ENCODE peak calls at places on chromosomes 7 and 10, in seven cellular contexts. G is GM12891, X is H1, C is K562, O is HepG2, Y is GM12878, F is SK-N-SH. J is an unnamed sample.

GRCh38 chr10:34179280-34179679 is 635.8 kb downstream of the PARD3 start:
- DNase-seq in G (no peak), X (no peak), C (no peak), O (no peak), Y (no peak), F (no peak), J (no peak)

GRCh38 chr10:76010703-76011102 is 579.3 kb downstream of the LRMDA start:
- DNase-seq in G (no peak), X (no peak), C (no peak), O (no peak), Y (no peak), F (peak), J (no peak)

GRCh38 chr7:106583133-106583532 is 77.8 kb downstream of the CCDC71L start:
- DNase-seq in G (no peak), X (no peak), C (no peak), O (no peak), Y (no peak), F (no peak), J (no peak)

GRCh38 chr7:43700059-43700501 is 29.2 kb downstream of the COA1 start:
- DNase-seq in G (no peak), X (no peak), C (no peak), O (peak), Y (no peak), F (peak), J (no peak)

GRCh38 chr7:123275036-123275753 is 75.4 kb upstream of the SLC13A1 start:
- DNase-seq in G (no peak), X (no peak), C (no peak), O (no peak), Y (no peak), F (peak), J (no peak)

GRCh38 chr10:27446091-27446918 is 57.8 kb upstream of the RAB18 start:
- DNase-seq in G (no peak), X (no peak), C (no peak), O (peak), Y (no peak), F (peak), J (no peak)

GRCh38 chr10:44967596-44967995 is 8.0 kb downstream of the RASSF4 start:
- DNase-seq in G (no peak), X (no peak), C (no peak), O (no peak), Y (no peak), F (no peak), J (no peak)

GRCh38 chr10:15158972-15159371 is 9.5 kb downstream of the NMT2 start:
- DNase-seq in G (no peak), X (no peak), C (no peak), O (no peak), Y (no peak), F (no peak), J (no peak)

GRCh38 chr10:26573674-26574073 is 123.8 kb upstream of the PDSS1 start:
- DNase-seq in G (no peak), X (no peak), C (no peak), O (no peak), Y (no peak), F (no peak), J (no peak)

GRCh38 chr7:123024989-123025758 is 29.7 kb upstream of the TAS2R16 start:
- DNase-seq in G (no peak), X (no peak), C (no peak), O (no peak), Y (no peak), F (no peak), J (no peak)

GRCh38 chr7:12557282-12557681 is 13.2 kb upstream of the SCIN start:
- DNase-seq in G (no peak), X (no peak), C (no peak), O (no peak), Y (no peak), F (no peak), J (no peak)

GRCh38 chr7:36937754-36938551 is 213.7 kb upstream of the AOAH start:
- DNase-seq in G (no peak), X (no peak), C (peak), O (no peak), Y (no peak), F (no peak), J (no peak)

GRCh38 chr10:44245601-44245938 is 139.3 kb downstream of the CXCL12 start:
- DNase-seq in G (no peak), X (no peak), C (no peak), O (peak), Y (no peak), F (no peak), J (no peak)

GRCh38 chr10:24706479-24707118 is 17.1 kb downstream of the ARHGAP21 start:
- DNase-seq in G (no peak), X (no peak), C (no peak), O (peak), Y (no peak), F (peak), J (no peak)

GRCh38 chr10:27360581-27361172 is 120.1 kb upstream of the ACBD5 start:
- DNase-seq in G (peak), X (peak), C (peak), O (peak), Y (peak), F (peak), J (peak)

GRCh38 chr7:7769712-7770111 is 51.3 kb upstream of the RPA3 start:
- DNase-seq in G (no peak), X (no peak), C (no peak), O (no peak), Y (no peak), F (no peak), J (no peak)

GRCh38 chr10:101561068-101561915 is 26.8 kb downstream of the POLL start:
- DNase-seq in G (no peak), X (no peak), C (no peak), O (no peak), Y (no peak), F (no peak), J (no peak)

GRCh38 chr7:101450064-101450463 is 87.4 kb downstream of the COL26A1 start:
- DNase-seq in G (no peak), X (no peak), C (peak), O (no peak), Y (no peak), F (no peak), J (no peak)

GRCh38 chr7:39073432-39073831 is 95.7 kb downstream of the POU6F2 start:
- DNase-seq in G (no peak), X (no peak), C (no peak), O (no peak), Y (no peak), F (no peak), J (no peak)

GRCh38 chr7:139727151-139727705 is 50.6 kb downstream of the HIPK2 start:
- DNase-seq in G (no peak), X (no peak), C (no peak), O (no peak), Y (no peak), F (no peak), J (no peak)

GRCh38 chr7:139726485-139726869 is 51.3 kb downstream of the HIPK2 start:
- DNase-seq in G (no peak), X (no peak), C (no peak), O (no peak), Y (no peak), F (no peak), J (no peak)

GRCh38 chr7:139722604-139723003 is 55.2 kb downstream of the HIPK2 start:
- DNase-seq in G (no peak), X (no peak), C (no peak), O (no peak), Y (no peak), F (no peak), J (no peak)

GRCh38 chr7:139725843-139726484 is 51.8 kb downstream of the HIPK2 start:
- DNase-seq in G (no peak), X (no peak), C (no peak), O (no peak), Y (no peak), F (no peak), J (no peak)

GRCh38 chr7:139725077-139725476 is 52.7 kb downstream of the HIPK2 start:
- DNase-seq in G (no peak), X (no peak), C (no peak), O (no peak), Y (peak), F (no peak), J (no peak)
- TF ChIP-seq TAF1 in G (no peak), X (no peak), C (no peak), O (no peak), Y (no peak), F (no peak), J (no peak)

GRCh38 chr10:96287392-96288105 is 16.2 kb upstream of the BLNK start:
- DNase-seq in G (no peak), X (no peak), C (no peak), O (peak), Y (peak), F (no peak), J (no peak)
- TF ChIP-seq TAF1 in G (no peak), X (no peak), C (no peak), O (no peak), Y (peak), F (no peak), J (no peak)

DNA sequence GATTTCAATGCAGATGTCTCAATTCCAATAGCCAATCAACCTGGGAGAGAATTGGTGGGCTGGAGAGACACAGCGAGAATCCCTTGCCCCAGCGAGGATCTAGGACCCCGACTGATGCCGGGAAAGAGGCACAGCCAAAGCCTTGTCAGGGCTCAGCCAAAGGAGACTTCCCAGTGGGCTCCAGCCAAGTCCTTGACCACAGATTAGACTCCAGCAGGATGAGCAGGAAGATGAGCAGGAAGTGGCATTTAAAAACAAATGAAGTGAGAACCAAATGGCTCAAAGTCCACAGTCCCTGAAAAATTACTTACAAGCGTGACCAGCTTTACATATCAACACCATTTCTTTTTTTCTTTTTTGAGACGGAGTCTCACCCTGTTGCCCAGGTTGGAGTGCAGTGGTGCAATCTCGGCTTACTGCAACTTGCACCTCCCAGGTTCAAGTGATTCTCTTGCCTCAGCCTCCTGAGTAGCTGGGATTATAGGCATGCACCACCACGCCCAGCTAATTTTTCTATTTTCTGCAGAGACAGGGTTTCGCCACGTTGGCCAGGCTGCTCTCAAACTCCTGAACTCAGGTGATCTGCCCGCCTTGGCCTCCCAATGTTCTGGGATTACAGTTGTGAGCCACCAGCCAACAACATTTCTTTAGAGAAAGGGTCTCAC is 40.2 kb downstream of the CTBP2 start:
- DNase-seq in G (no peak), X (no peak), C (no peak), O (no peak), Y (no peak), F (no peak), J (no peak)
- TF ChIP-seq TAF1 in G (no peak), X (no peak), C (no peak), O (no peak), Y (no peak), F (no peak), J (no peak)

GRCh38 chr7:154919324-154920222 is 83.4 kb downstream of the PAXIP1 start:
- DNase-seq in G (no peak), X (no peak), C (no peak), O (no peak), Y (no peak), F (no peak), J (no peak)
- TF ChIP-seq TAF1 in G (no peak), X (no peak), C (no peak), O (no peak), Y (no peak), F (no peak), J (no peak)

GRCh38 chr10:88226027-88226690 is 357.0 kb downstream of the RNLS start:
- DNase-seq in G (no peak), X (no peak), C (no peak), O (no peak), Y (no peak), F (no peak), J (no peak)

GRCh38 chr10:88230251-88230650 is 352.9 kb downstream of the RNLS start:
- DNase-seq in G (no peak), X (no peak), C (no peak), O (no peak), Y (no peak), F (no peak), J (no peak)

GRCh38 chr10:88228130-88228529 is 355.0 kb downstream of the RNLS start:
- DNase-seq in G (no peak), X (no peak), C (no peak), O (no peak), Y (no peak), F (no peak), J (no peak)

GRCh38 chr10:88226891-88227290 is 356.2 kb downstream of the RNLS start:
- DNase-seq in G (no peak), X (no peak), C (no peak), O (no peak), Y (no peak), F (no peak), J (no peak)

GRCh38 chr10:88227342-88228018 is 355.6 kb downstream of the RNLS start:
- DNase-seq in G (no peak), X (no peak), C (no peak), O (no peak), Y (no peak), F (peak), J (no peak)
- TF ChIP-seq TAF1 in G (no peak), X (no peak), C (no peak), O (no peak), Y (no peak), F (no peak), J (no peak)

DNA sequence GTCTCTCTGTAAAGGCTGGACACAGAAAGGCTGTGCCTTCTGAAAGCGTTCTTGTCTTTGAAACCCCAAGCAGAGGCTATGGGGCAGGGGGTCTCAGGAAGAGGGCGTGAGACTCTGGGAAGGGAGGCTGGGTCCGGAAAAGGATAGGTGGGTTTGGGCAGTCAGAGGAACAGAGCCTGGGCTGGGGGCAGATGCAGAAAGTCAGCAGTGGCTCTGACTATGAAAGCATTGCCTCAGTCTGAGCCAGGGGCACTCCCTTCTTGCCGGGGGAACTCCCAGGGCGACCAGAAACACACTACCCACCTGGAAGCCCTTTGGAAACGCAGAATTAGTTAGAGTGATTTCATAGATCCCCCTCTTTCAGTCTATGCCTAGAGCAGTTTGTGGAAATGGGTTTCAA is 72.0 kb downstream of the VWA2 start:
- DNase-seq in G (no peak), X (no peak), C (no peak), O (no peak), Y (no peak), F (no peak), J (no peak)
- TF ChIP-seq TAF1 in G (no peak), X (no peak), C (no peak), O (no peak), Y (no peak), F (no peak), J (no peak)

DNA sequence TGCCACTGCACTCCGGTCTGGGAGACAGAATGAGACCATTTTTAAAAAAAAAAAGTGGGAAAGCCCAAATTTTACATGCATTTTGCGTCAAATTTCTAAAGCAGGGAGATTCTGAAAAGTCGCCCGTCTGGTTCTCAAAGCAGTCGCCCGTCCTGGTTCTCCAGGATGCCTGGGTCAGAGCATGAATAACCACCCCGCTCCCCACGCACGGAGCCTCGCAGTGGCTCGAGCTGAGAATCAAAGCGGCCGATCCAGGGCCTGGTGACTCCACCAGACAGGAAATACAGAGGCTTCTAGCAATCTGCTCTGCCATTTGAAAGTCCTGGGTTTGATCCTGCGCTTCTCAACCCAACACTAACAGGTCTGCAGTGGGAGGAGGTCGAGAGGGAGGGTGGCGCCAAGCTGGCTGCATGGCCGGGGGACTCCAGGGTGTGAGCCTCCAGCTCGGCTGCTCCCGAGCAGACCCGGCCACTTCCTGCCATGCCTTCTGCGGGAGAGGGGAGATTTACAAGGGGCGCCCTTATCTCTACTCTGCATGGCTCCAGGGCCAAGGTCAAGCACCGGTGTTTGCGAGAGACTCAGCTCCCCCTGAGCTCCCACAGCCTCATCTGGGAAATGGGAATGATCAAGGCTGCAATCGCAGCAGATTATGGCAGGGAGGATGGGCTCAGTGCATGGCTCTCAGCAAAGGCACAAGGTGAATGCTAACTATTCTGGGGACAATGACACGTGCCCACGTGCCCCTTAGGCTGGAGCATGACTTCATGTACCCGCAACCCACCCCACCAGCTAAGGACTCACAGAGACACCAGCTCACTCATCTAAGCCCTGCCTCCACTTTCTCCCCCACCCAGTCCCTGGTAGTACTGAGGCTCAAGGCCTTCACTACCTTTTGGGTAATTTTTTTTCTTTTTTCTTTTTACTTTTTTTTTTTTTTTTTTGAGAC is 73.8 kb upstream of the TNRC18 start:
- DNase-seq in G (no peak), X (no peak), C (no peak), O (no peak), Y (no peak), F (peak), J (no peak)
- TF ChIP-seq TAF1 in G (no peak), X (no peak), C (no peak), O (no peak), Y (no peak), F (no peak), J (no peak)

GRCh38 chr7:1103789-1104513 is 16.0 kb downstream of the GPER1 start:
- DNase-seq in G (no peak), X (no peak), C (no peak), O (no peak), Y (no peak), F (no peak), J (no peak)

GRCh38 chr7:1105189-1105588 is 17.3 kb downstream of the GPER1 start:
- DNase-seq in G (no peak), X (no peak), C (no peak), O (no peak), Y (peak), F (no peak), J (peak)

GRCh38 chr7:1106063-1106782 is 18.3 kb downstream of the GPER1 start:
- DNase-seq in G (no peak), X (no peak), C (no peak), O (no peak), Y (no peak), F (no peak), J (no peak)

GRCh38 chr7:1103009-1103788 is 15.3 kb downstream of the GPER1 start:
- DNase-seq in G (no peak), X (no peak), C (no peak), O (peak), Y (peak), F (no peak), J (peak)

GRCh38 chr7:1104514-1105179 is 16.7 kb downstream of the GPER1 start:
- DNase-seq in G (no peak), X (no peak), C (no peak), O (no peak), Y (no peak), F (no peak), J (no peak)
- TF ChIP-seq TAF1 in G (no peak), X (no peak), C (no peak), O (no peak), Y (no peak), F (no peak), J (no peak)

GRCh38 chr10:132603851-132604533 is 66.4 kb downstream of the INPP5A start:
- DNase-seq in G (no peak), X (no peak), C (no peak), O (no peak), Y (no peak), F (no peak), J (no peak)
- TF ChIP-seq TAF1 in G (no peak), X (no peak), C (no peak), O (no peak), Y (no peak), F (no peak), J (no peak)

GRCh38 chr10:59513558-59513957 is 151.2 kb upstream of the FAM13C start:
- DNase-seq in G (no peak), X (no peak), C (no peak), O (no peak), Y (no peak), F (peak), J (no peak)
- TF ChIP-seq TAF1 in G (no peak), X (no peak), C (no peak), O (no peak), Y (no peak), F (no peak), J (no peak)

J was measured in GM12892.